ENCODE peak calls at places on chromosomes 7 and 10, in eight cellular contexts. S, A, T, D, U, C, K and Y are unnamed samples.

GRCh38 chr10:21638681-21639080 is 104.6 kb downstream of the MLLT10 start:
- DNase-seq in D (no peak), T (no peak), K (no peak), U (no peak), S (no peak), C (no peak), A (no peak), Y (no peak)

GRCh38 chr10:129993621-129994020 is 29.5 kb upstream of the EBF3 start:
- DNase-seq in A (no peak), K (no peak), U (no peak), T (no peak), C (no peak), D (no peak), S (no peak), Y (no peak)

GRCh38 chr10:23326541-23327307 is 17.9 kb downstream of the C10orf67 start:
- DNase-seq in A (no peak), T (no peak), U (no peak), C (no peak), S (no peak), D (no peak), K (no peak), Y (no peak)

GRCh38 chr10:14032406-14032998 is 298.2 kb downstream of the FRMD4A start:
- DNase-seq in U (peak; percentile 28), C (peak; percentile 60), D (peak; percentile 10), T (no peak), S (peak; percentile 53), A (no peak), K (peak; percentile 23), Y (no peak)

GRCh38 chr7:39017369-39017768 is 39.7 kb downstream of the POU6F2 start:
- DNase-seq in A (no peak), U (no peak), C (no peak), K (no peak), S (no peak), D (no peak), T (no peak), Y (no peak)

GRCh38 chr10:68700193-68700592 is 20.8 kb upstream of the CCAR1 start:
- DNase-seq in K (no peak), S (no peak), A (no peak), T (no peak), U (no peak), D (no peak), C (no peak), Y (no peak)

GRCh38 chr7:64854969-64855368 is 48.1 kb upstream of the ZNF273 start:
- DNase-seq in U (no peak), K (no peak), D (no peak), C (no peak), T (no peak), A (no peak), S (no peak), Y (no peak)

GRCh38 chr10:71225291-71226058 is 13.1 kb downstream of the UNC5B start:
- DNase-seq in K (no peak), S (no peak), T (no peak), C (no peak), D (no peak), A (peak; percentile 65), U (no peak), Y (peak; percentile 10)